ENCODE peak calls at places on chromosomes 3 and 15, in seven cellular contexts. G is fibroblast of lung, L is EL, F is GM12865, W is anterior cingulate cortex, P is M059J, V is pancreas. R is an unnamed sample.

GRCh38 chr3:127484601-127485388 is 105.7 kb downstream of the TPRA1 start:
- DNase-seq in G (no peak), L (peak), F (peak), W (no peak), P (peak), V (no peak), R (no peak)

GRCh38 chr3:158789592-158789991 is 12.3 kb upstream of the MFSD1 start:
- DNase-seq in G (peak), L (peak), F (peak), W (no peak), P (peak), V (no peak), R (no peak)

GRCh38 chr3:119794971-119795612 is 13.2 kb downstream of the NR1I2 start:
- DNase-seq in G (peak), L (peak), F (no peak), W (no peak), P (peak), V (no peak), R (no peak)

GRCh38 chr3:170614214-170614966 is 28.5 kb upstream of the SLC7A14 start:
- DNase-seq in G (peak), L (peak), F (no peak), W (peak), P (peak), V (peak), R (no peak)

GRCh38 chr15:92901053-92901761 is 1.1 kb downstream of the CHD2 start:
- DNase-seq in G (peak), L (no peak), F (no peak), W (no peak), P (no peak), V (no peak), R (no peak)

GRCh38 chr3:24374801-24375200 is 119.8 kb downstream of the THRB start:
- DNase-seq in G (no peak), L (no peak), F (no peak), W (no peak), P (no peak), V (no peak), R (no peak)

GRCh38 chr3:178195824-178196223 is 340.4 kb upstream of the KCNMB2 start:
- DNase-seq in G (peak), L (peak), F (peak), W (no peak), P (peak), V (no peak), R (no peak)

GRCh38 chr3:107796786-107797185 is 274.0 kb downstream of the BBX start:
- DNase-seq in G (peak), L (peak), F (no peak), W (no peak), P (peak), V (no peak), R (peak)

GRCh38 chr15:29934251-29934650 is 112.0 kb upstream of the TJP1 start:
- DNase-seq in G (peak), L (peak), F (no peak), W (no peak), P (peak), V (no peak), R (no peak)

GRCh38 chr3:134846943-134847342 is 51.9 kb downstream of the EPHB1 start:
- DNase-seq in G (peak), L (peak), F (no peak), W (no peak), P (peak), V (no peak), R (no peak)

GRCh38 chr3:106277731-106278130 is 408.9 kb upstream of the CBLB start:
- DNase-seq in G (no peak), L (no peak), F (no peak), W (no peak), P (no peak), V (no peak), R (no peak)

GRCh38 chr3:108472011-108472591 is 38.3 kb downstream of the MYH15 start:
- DNase-seq in G (peak), L (peak), F (no peak), W (no peak), P (peak), V (no peak), R (no peak)

GRCh38 chr3:32712506-32713055 is 27.6 kb downstream of the CNOT10 start:
- DNase-seq in G (no peak), L (no peak), F (no peak), W (no peak), P (no peak), V (no peak), R (no peak)

GRCh38 chr15:67880651-67881182 is 40.9 kb upstream of the RNU6-1 start:
- DNase-seq in G (no peak), L (no peak), F (no peak), W (no peak), P (peak), V (no peak), R (no peak)

GRCh38 chr3:56800373-56801150 is 1.2 kb downstream of the ARHGEF3 start:
- DNase-seq in G (no peak), L (no peak), F (peak), W (no peak), P (no peak), V (no peak), R (peak)

GRCh38 chr15:62961134-62961533 is 81.4 kb upstream of the TPM1 start:
- DNase-seq in G (no peak), L (no peak), F (no peak), W (no peak), P (no peak), V (no peak), R (no peak)